ENCODE peak calls at places on chromosomes 5 and 9, in five cellular contexts. R is mucosa of descending colon, T is progenitor cell of endocrine pancreas, B is A549, X is HCT116. E is an unnamed sample.

GRCh38 chr5:137737349-137738256 is 1.7 kb upstream of the KLHL3 start:
- DNase-seq in X (no peak), R (peak), B (no peak), T (no peak), E (no peak)

GRCh38 chr9:76756273-76756650 is 8.0 kb upstream of the PCA3 start:
- DNase-seq in R (peak), B (peak), T (no peak), X (no peak), E (no peak)

GRCh38 chr9:14908221-14909206 is 1.7 kb downstream of the FREM1 start:
- DNase-seq in X (no peak), R (no peak), T (no peak), B (no peak), E (no peak)

GRCh38 chr5:73674669-73675004 is 48.6 kb downstream of the ARHGEF28 start:
- DNase-seq in B (no peak), T (no peak), X (no peak), R (no peak), E (no peak)

GRCh38 chr5:19047277-19047676 is 940.7 kb downstream of the CDH18 start:
- DNase-seq in B (no peak), X (no peak), T (no peak), R (no peak), E (no peak)

GRCh38 chr5:154465169-154465568 is 12.9 kb downstream of the HAND1 start:
- DNase-seq in X (peak), T (no peak), R (no peak), B (no peak), E (no peak)

GRCh38 chr5:76716456-76717157 is 681 bp downstream of the F2R start:
- DNase-seq in R (peak), X (no peak), B (no peak), T (no peak), E (no peak)

GRCh38 chr5:134917070-134917831 is 12.3 kb downstream of the PCBD2 start:
- DNase-seq in R (peak), X (no peak), T (no peak), B (peak), E (no peak)

GRCh38 chr5:131355972-131356528 is 92.2 kb downstream of the CDC42SE2 start:
- DNase-seq in B (no peak), R (no peak), T (no peak), X (no peak), E (no peak)

GRCh38 chr5:178488696-178489095 is 101.5 kb downstream of the COL23A1 start:
- DNase-seq in R (no peak), X (no peak), T (no peak), B (no peak), E (no peak)

GRCh38 chr9:23821400-23822181 is 4.4 kb downstream of the ELAVL2 start:
- DNase-seq in R (peak), T (peak), B (no peak), X (no peak), E (no peak)

GRCh38 chr5:112119527-112119926 is 299.6 kb downstream of the EPB41L4A start:
- DNase-seq in X (no peak), R (no peak), T (no peak), B (no peak), E (no peak)

GRCh38 chr5:93461751-93462150 is 119.3 kb downstream of the NR2F1-AS1 start:
- DNase-seq in X (no peak), T (no peak), R (no peak), B (no peak), E (no peak)

GRCh38 chr5:61344187-61344944 is 12.3 kb downstream of the ZSWIM6 start:
- DNase-seq in T (no peak), X (no peak), R (no peak), B (no peak), E (no peak)

GRCh38 chr5:7015586-7016256 is 302.5 kb downstream of the TENT4A start:
- DNase-seq in B (no peak), R (peak), X (no peak), T (no peak), E (no peak)

GRCh38 chr5:124996023-124996763 is 249.8 kb upstream of the ZNF608 start:
- DNase-seq in R (no peak), X (no peak), B (no peak), T (no peak), E (no peak)

GRCh38 chr9:136385015-136385414 is 11.5 kb upstream of the CARD9 start:
- DNase-seq in B (no peak), X (no peak), R (no peak), T (no peak), E (no peak)

GRCh38 chr5:175624362-175624761 is 33.5 kb upstream of the HRH2 start:
- DNase-seq in T (no peak), X (no peak), R (no peak), B (no peak), E (no peak)

GRCh38 chr5:123261752-123262151 is 161.5 kb downstream of the CEP120 start:
- DNase-seq in T (no peak), R (no peak), X (no peak), B (no peak), E (no peak)

GRCh38 chr5:21665525-21665924 is 1187.6 kb downstream of the CDH12 start:
- DNase-seq in T (no peak), R (no peak), X (no peak), B (no peak), E (no peak)

GRCh38 chr9:109771796-109772525 is 8.0 kb upstream of the PALM2AKAP2 start:
- DNase-seq in R (no peak), T (no peak), B (no peak), X (no peak), E (no peak)

GRCh38 chr5:72224946-72225427 is 95.1 kb downstream of the MRPS27 start:
- DNase-seq in T (no peak), B (no peak), X (no peak), R (no peak), E (no peak)

GRCh38 chr9:36873247-36873875 is 160.7 kb downstream of the PAX5 start:
- DNase-seq in X (peak), B (peak), R (peak), T (peak), E (peak)

GRCh38 chr5:134466241-134467069 is 54.8 kb upstream of the CDKN2AIPNL start:
- DNase-seq in B (peak), T (no peak), R (peak), X (peak), E (peak)

GRCh38 chr5:15007549-15008142 is 136.1 kb upstream of the ANKH start:
- DNase-seq in T (no peak), R (no peak), B (no peak), X (no peak), E (no peak)

GRCh38 chr5:132484386-132484715 is 6.2 kb downstream of the IRF1 start:
- DNase-seq in X (no peak), R (no peak), B (no peak), T (no peak), E (no peak)

GRCh38 chr5:39892708-39893107 is 467.9 kb upstream of the DAB2 start:
- DNase-seq in T (no peak), B (no peak), X (no peak), R (no peak), E (no peak)

GRCh38 chr5:73154607-73155006 is 18.4 kb upstream of the TMEM174 start:
- DNase-seq in B (no peak), X (no peak), T (no peak), R (no peak), E (no peak)

GRCh38 chr5:149314571-149315111 is 30.7 kb upstream of the GRPEL2 start:
- DNase-seq in X (no peak), R (no peak), B (no peak), T (no peak), E (no peak)
- TF ChIP-seq CTCF in X (peak), R (no peak), B (no peak), T (no peak), E (no peak)

DNA sequence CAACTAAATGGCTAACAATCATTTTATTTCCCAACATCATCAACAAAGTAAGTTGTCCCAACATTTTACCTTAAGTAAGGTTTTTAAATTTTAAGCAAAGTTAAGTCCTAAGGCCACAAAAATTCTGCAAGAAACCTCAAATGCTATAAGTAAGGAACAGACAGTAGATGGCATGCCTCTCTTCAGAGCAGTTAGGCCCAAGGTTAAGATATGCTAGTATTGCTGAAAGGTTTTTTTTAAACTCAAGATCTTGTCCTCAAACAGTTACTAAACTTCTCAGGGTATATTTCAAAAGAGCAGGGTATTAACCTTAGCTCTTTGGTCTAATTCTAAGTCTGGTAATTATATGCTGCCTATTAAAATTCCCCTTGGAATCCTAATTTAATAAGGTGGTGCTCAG is 35.1 kb downstream of the PJA2 start:
- DNase-seq in X (no peak), B (no peak), R (no peak), T (no peak), E (no peak)
- TF ChIP-seq CTCF in X (no peak), B (no peak), R (no peak), T (no peak), E (no peak)

GRCh38 chr5:38105231-38105570 is 153.2 kb upstream of the EGFLAM start:
- DNase-seq in R (no peak), B (no peak), X (no peak), T (no peak), E (no peak)

GRCh38 chr5:38110130-38110529 is 148.2 kb upstream of the EGFLAM start:
- DNase-seq in R (no peak), B (no peak), T (no peak), X (no peak), E (no peak)

GRCh38 chr5:38104497-38105230 is 153.7 kb upstream of the EGFLAM start:
- DNase-seq in T (no peak), B (no peak), X (no peak), R (no peak), E (no peak)

GRCh38 chr5:38101897-38102296 is 156.5 kb upstream of the EGFLAM start:
- DNase-seq in T (no peak), B (no peak), X (no peak), R (no peak), E (no peak)

DNA sequence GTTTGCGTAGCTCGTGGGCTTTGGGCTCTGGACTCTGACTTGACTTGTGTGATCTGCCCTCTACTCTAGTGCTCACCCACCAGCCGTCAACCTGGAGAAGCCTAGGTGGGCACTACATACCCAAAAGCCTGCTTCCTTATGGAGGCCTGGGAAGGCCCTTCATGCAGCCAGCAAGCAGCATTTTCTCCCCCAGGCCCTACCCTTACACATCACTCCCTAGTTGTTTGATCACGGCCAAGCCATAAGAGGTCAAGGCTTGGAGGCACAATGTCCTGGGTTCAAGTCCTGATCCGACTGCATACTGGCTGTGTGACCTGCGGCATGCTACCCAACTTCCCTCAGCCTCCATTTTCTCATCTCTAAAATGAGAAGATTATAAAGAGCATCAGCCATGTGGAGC is 151.3 kb upstream of the EGFLAM start:
- DNase-seq in T (no peak), B (no peak), X (no peak), R (no peak), E (no peak)
- TF ChIP-seq CTCF in T (no peak), B (no peak), X (no peak), R (no peak), E (no peak)

GRCh38 chr5:164422400-164422799 is 917.0 kb downstream of the MAT2B start:
- DNase-seq in B (no peak), X (no peak), R (peak), T (no peak), E (no peak)
- TF ChIP-seq CTCF in B (no peak), X (no peak), R (no peak), T (peak), E (no peak)

DNA sequence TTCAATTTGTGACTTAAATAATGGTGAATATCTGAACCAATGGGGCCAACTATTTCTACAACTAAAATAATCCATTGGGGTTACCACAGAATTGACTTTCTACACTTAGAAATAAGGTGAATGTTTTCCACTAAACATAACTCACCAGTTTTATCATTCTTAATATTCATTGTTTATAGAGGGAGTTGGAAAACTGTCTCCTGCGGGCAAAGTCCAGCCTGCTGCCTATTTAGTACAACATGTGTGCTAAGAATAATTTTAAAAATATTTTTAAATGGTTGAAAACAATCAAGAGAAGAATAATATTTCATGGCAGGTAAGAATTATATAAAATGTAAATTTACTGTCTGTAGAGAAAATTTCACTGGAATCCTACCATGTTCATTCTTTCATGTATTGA is 45.2 kb upstream of the ZFAND5 start:
- DNase-seq in X (no peak), T (no peak), B (no peak), R (no peak), E (no peak)
- TF ChIP-seq CTCF in X (no peak), T (no peak), B (no peak), R (no peak), E (no peak)

GRCh38 chr5:177431317-177432142 is 5.1 kb downstream of the GRK6 start:
- DNase-seq in R (peak), B (no peak), X (no peak), T (no peak), E (peak)

GRCh38 chr5:177428574-177429217 is 2.2 kb downstream of the GRK6 start:
- DNase-seq in B (no peak), R (no peak), X (no peak), T (no peak), E (no peak)

GRCh38 chr5:177429248-177430045 is 3.0 kb downstream of the GRK6 start:
- DNase-seq in X (no peak), T (no peak), R (peak), B (no peak), E (peak)

GRCh38 chr5:177430972-177431316 is 4.5 kb downstream of the GRK6 start:
- DNase-seq in B (no peak), T (no peak), X (no peak), R (no peak), E (peak)

DNA sequence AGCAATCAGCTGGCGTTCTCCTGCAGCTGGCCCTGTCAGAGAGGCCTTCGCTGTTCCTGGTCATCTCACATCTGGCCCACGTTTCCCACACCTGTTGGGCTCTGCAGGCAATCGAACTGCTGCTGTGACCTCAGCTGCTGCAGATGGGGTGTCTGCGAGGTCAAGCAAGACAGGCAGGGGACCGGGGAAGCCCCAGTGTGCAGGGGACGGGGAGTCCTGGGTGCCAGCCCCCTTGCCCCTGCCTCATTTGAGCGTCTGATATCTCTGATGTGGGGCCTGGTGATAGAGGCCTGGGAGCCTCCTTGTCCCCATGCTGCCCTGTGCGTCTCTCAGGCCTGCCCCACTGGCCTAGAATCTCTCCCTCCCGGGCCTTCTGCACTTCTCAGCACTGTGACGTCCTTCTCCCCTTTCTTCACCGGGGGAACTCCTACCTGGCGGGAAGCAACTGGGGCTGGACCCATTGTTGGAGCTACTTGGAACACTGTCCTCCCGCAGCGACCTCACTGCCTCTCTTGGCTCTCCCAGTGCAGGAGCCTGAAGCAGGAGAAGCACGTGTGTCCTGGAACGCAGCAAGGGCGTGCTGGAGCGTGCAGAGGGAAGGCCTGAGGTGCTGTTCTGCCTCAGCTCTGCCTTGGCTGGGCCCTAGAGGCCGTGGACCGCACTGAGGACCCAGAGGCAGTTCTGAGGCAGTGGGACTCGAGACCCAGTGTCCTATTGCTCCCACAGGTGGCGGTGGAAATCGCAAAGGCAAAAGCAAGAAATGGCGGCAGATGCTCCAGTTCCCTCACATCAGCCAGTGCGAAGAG is 3.9 kb downstream of the GRK6 start:
- DNase-seq in T (no peak), X (no peak), R (no peak), B (no peak), E (no peak)
- TF ChIP-seq CTCF in T (no peak), X (no peak), R (no peak), B (no peak), E (no peak)

DNA sequence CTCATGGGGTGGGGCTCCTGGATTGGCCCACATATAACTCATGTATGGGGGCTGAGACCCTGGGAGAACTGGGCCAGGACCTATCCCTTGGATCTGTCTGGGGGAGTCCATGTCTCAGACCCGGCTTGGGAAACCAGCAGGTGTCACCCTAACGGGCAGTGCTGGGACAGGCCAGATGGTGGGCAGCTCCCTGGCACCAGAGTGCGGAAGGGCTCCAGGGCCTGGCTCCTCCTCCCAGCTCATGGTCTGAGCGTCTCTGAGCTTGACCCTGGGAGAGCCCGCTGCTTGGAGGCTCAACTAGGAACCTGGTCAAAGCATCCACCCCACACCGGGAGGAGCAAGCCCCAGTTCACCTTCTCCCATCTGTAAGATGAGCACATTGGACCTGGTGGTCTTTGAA is 15.5 kb upstream of the NCS1 start:
- DNase-seq in T (no peak), B (no peak), X (no peak), R (peak), E (no peak)
- TF ChIP-seq CTCF in T (no peak), B (peak), X (peak), R (no peak), E (no peak)

GRCh38 chr5:170623576-170624181 is 119.9 kb downstream of the KCNIP1 start:
- DNase-seq in X (peak), R (peak), B (peak), T (peak), E (no peak)
- TF ChIP-seq CTCF in X (peak), R (no peak), B (peak), T (peak), E (no peak)

GRCh38 chr9:8514760-8515159 is 715.2 kb upstream of the DMAC1 start:
- DNase-seq in R (no peak), B (no peak), T (no peak), X (no peak), E (no peak)
- TF ChIP-seq CTCF in R (no peak), B (no peak), T (peak), X (no peak), E (no peak)

DNA sequence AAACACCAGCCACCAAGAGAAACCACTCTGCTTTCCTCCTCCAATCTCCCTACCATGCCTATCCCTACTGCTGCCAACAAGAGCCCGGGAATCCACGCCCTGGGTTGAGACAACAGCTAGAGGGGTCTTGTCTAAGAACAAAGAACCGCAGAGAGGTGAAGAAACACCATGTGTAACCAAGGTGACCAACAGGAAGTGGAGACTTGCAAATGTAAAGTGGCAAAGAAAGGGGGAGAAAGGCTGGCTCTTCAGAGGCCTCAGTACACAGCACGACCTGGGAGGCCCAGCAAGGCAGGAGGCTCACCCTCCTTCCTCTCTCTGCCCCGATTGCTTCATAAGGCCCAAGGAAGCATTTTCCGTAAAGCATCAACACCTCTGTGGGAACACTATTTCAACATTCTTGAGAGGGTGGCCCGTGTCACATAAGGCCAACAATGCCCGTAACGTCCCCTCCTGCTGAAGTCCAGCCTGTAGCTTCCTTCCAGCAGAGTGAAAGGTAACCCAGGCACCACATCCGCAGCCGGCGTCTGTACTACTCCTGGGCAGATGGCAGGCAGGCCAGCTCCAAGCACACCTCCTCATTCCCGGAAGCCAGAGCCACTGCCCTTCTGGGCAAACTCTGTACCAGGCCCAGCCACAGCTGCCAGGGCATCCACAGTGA is 18.3 kb downstream of the CCNJL start:
- DNase-seq in X (no peak), T (no peak), B (no peak), R (peak), E (no peak)
- TF ChIP-seq CTCF in X (no peak), T (no peak), B (no peak), R (no peak), E (no peak)

E was measured in activated B cell treated with CpG ODN at 0.5 μM for 24 hours.